ENCODE peak calls at places on chromosomes 16 and 17, in ten cellular contexts. One of them, this sample, is unnamed.

GRCh38 chr17:2955931-2956582 is 107.3 kb downstream of the OR1D5 start:
- DNase-seq in AG09319: no peak
- DNase-seq in left ventricle myocardium inferior: no peak
- DNase-seq in mesothelial cell of epicardium: no peak
- DNase-seq in MCF 10A: no peak
- DNase-seq in progenitor cell of endocrine pancreas: no peak
- DNase-seq in WERI-Rb-1: peak
- DNase-seq in pancreas: no peak
- DNase-seq in bronchial epithelial cell: no peak
- DNase-seq in HFFc6: no peak
- DNase-seq in this sample: peak

GRCh38 chr17:63476857-63477470 is at the start of gene ACE:
- DNase-seq in AG09319: no peak
- DNase-seq in left ventricle myocardium inferior: peak
- DNase-seq in mesothelial cell of epicardium: peak
- DNase-seq in MCF 10A: no peak
- DNase-seq in progenitor cell of endocrine pancreas: peak
- DNase-seq in WERI-Rb-1: peak
- DNase-seq in pancreas: peak
- DNase-seq in bronchial epithelial cell: no peak
- DNase-seq in HFFc6: no peak
- DNase-seq in this sample: no peak

GRCh38 chr16:3983081-3983520 is 102.6 kb upstream of the CREBBP start:
- DNase-seq in AG09319: no peak
- DNase-seq in left ventricle myocardium inferior: peak
- DNase-seq in mesothelial cell of epicardium: peak
- DNase-seq in MCF 10A: peak
- DNase-seq in progenitor cell of endocrine pancreas: peak
- DNase-seq in WERI-Rb-1: peak
- DNase-seq in pancreas: peak
- DNase-seq in bronchial epithelial cell: peak
- DNase-seq in HFFc6: peak
- DNase-seq in this sample: no peak

GRCh38 chr16:30004811-30005242 is 6.0 kb downstream of the DOC2A start:
- DNase-seq in AG09319: no peak
- DNase-seq in left ventricle myocardium inferior: no peak
- DNase-seq in mesothelial cell of epicardium: no peak
- DNase-seq in MCF 10A: no peak
- DNase-seq in progenitor cell of endocrine pancreas: no peak
- DNase-seq in WERI-Rb-1: peak
- DNase-seq in pancreas: peak
- DNase-seq in bronchial epithelial cell: no peak
- DNase-seq in HFFc6: no peak
- DNase-seq in this sample: no peak

GRCh38 chr16:87145181-87146176 is 171.7 kb downstream of the C16orf95 start:
- DNase-seq in AG09319: no peak
- DNase-seq in left ventricle myocardium inferior: no peak
- DNase-seq in mesothelial cell of epicardium: no peak
- DNase-seq in MCF 10A: peak
- DNase-seq in progenitor cell of endocrine pancreas: no peak
- DNase-seq in WERI-Rb-1: no peak
- DNase-seq in pancreas: no peak
- DNase-seq in bronchial epithelial cell: no peak
- DNase-seq in HFFc6: peak
- DNase-seq in this sample: no peak

GRCh38 chr16:85072947-85073346 is 39.3 kb downstream of the CIBAR2 start:
- DNase-seq in AG09319: peak
- DNase-seq in left ventricle myocardium inferior: peak
- DNase-seq in mesothelial cell of epicardium: no peak
- DNase-seq in MCF 10A: no peak
- DNase-seq in progenitor cell of endocrine pancreas: no peak
- DNase-seq in WERI-Rb-1: no peak
- DNase-seq in pancreas: no peak
- DNase-seq in bronchial epithelial cell: peak
- DNase-seq in HFFc6: peak
- DNase-seq in this sample: no peak

GRCh38 chr17:15348030-15348429 is 6.6 kb upstream of the TEKT3 start:
- DNase-seq in AG09319: peak
- DNase-seq in left ventricle myocardium inferior: no peak
- DNase-seq in mesothelial cell of epicardium: no peak
- DNase-seq in MCF 10A: peak
- DNase-seq in progenitor cell of endocrine pancreas: no peak
- DNase-seq in WERI-Rb-1: no peak
- DNase-seq in pancreas: no peak
- DNase-seq in bronchial epithelial cell: peak
- DNase-seq in HFFc6: peak
- DNase-seq in this sample: no peak

GRCh38 chr16:81646561-81646960 is 132.5 kb upstream of the PLCG2 start:
- DNase-seq in AG09319: peak
- DNase-seq in left ventricle myocardium inferior: no peak
- DNase-seq in mesothelial cell of epicardium: no peak
- DNase-seq in MCF 10A: peak
- DNase-seq in progenitor cell of endocrine pancreas: no peak
- DNase-seq in WERI-Rb-1: no peak
- DNase-seq in pancreas: no peak
- DNase-seq in bronchial epithelial cell: peak
- DNase-seq in HFFc6: peak
- DNase-seq in this sample: no peak

GRCh38 chr17:48814504-48814903 is 2.5 kb downstream of the TTLL6 start:
- DNase-seq in AG09319: no peak
- DNase-seq in left ventricle myocardium inferior: peak
- DNase-seq in mesothelial cell of epicardium: no peak
- DNase-seq in MCF 10A: peak
- DNase-seq in progenitor cell of endocrine pancreas: peak
- DNase-seq in WERI-Rb-1: peak
- DNase-seq in pancreas: no peak
- DNase-seq in bronchial epithelial cell: no peak
- DNase-seq in HFFc6: peak
- DNase-seq in this sample: no peak

GRCh38 chr16:29734826-29735225 is 11.0 kb downstream of the C16orf54 start:
- DNase-seq in AG09319: no peak
- DNase-seq in left ventricle myocardium inferior: no peak
- DNase-seq in mesothelial cell of epicardium: no peak
- DNase-seq in MCF 10A: no peak
- DNase-seq in progenitor cell of endocrine pancreas: no peak
- DNase-seq in WERI-Rb-1: no peak
- DNase-seq in pancreas: no peak
- DNase-seq in bronchial epithelial cell: peak
- DNase-seq in HFFc6: peak
- DNase-seq in this sample: no peak

GRCh38 chr17:79463421-79464309 is 147.2 kb downstream of the RBFOX3 start:
- DNase-seq in AG09319: no peak
- DNase-seq in left ventricle myocardium inferior: no peak
- DNase-seq in mesothelial cell of epicardium: no peak
- DNase-seq in MCF 10A: no peak
- DNase-seq in progenitor cell of endocrine pancreas: no peak
- DNase-seq in WERI-Rb-1: no peak
- DNase-seq in pancreas: peak
- DNase-seq in bronchial epithelial cell: no peak
- DNase-seq in HFFc6: no peak
- DNase-seq in this sample: no peak

GRCh38 chr16:68055395-68055794 is 29.8 kb upstream of the NFATC3 start:
- DNase-seq in AG09319: no peak
- DNase-seq in left ventricle myocardium inferior: no peak
- DNase-seq in mesothelial cell of epicardium: no peak
- DNase-seq in MCF 10A: no peak
- DNase-seq in progenitor cell of endocrine pancreas: no peak
- DNase-seq in WERI-Rb-1: no peak
- DNase-seq in pancreas: no peak
- DNase-seq in bronchial epithelial cell: no peak
- DNase-seq in HFFc6: no peak
- DNase-seq in this sample: no peak

DNA sequence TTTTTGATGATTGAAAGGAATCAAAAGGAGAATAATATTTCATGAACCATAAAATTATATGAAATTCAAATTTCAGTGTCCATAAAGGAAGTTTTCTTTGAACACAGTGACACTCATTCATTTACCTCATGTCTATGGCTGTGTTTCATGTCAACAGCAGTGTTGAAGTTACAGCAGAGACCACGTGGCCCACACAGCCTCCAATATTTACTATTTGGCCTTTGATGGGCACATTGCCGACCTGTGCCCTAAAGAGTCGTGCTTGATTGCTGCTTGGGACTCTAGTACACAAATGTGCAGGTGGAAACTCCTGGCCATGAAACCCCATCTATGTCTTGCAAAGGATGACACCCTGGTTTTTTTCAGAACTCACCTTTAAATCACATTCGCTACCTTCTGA is 57.0 kb downstream of the CES1 start:
- DNase-seq in AG09319: no peak
- DNase-seq in left ventricle myocardium inferior: no peak
- DNase-seq in mesothelial cell of epicardium: no peak
- DNase-seq in MCF 10A: no peak
- DNase-seq in progenitor cell of endocrine pancreas: no peak
- DNase-seq in WERI-Rb-1: no peak
- DNase-seq in pancreas: no peak
- DNase-seq in bronchial epithelial cell: no peak
- DNase-seq in HFFc6: no peak
- DNase-seq in this sample: no peak
- TF ChIP-seq CTCF in AG09319: no peak
- TF ChIP-seq CTCF in left ventricle myocardium inferior: no peak
- TF ChIP-seq CTCF in mesothelial cell of epicardium: no peak
- TF ChIP-seq CTCF in MCF 10A: no peak
- TF ChIP-seq CTCF in progenitor cell of endocrine pancreas: no peak
- TF ChIP-seq CTCF in WERI-Rb-1: no peak
- TF ChIP-seq CTCF in pancreas: no peak
- TF ChIP-seq CTCF in bronchial epithelial cell: no peak
- TF ChIP-seq CTCF in HFFc6: no peak
- TF ChIP-seq CTCF in this sample: no peak

DNA sequence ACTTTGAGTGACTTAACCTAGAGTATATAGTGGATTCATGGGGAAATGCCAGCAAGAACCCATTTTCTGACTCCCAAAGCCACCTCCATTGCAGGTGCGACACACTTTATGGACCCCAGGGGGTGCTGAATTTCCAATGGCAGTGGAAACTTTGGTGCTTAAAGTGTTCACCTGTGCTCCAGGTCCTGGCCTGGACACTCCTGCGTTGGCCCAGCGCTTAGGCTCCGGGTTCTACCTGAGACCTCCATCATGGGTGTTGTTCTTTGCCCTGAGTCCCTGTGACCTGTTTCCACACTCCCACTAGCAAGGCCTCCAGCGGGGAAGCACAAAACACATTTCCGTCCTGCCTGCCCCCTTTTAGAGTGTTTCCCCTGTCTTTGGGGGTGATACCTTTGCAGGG is 3.0 kb downstream of the CCNF start:
- DNase-seq in AG09319: no peak
- DNase-seq in left ventricle myocardium inferior: no peak
- DNase-seq in mesothelial cell of epicardium: no peak
- DNase-seq in MCF 10A: no peak
- DNase-seq in progenitor cell of endocrine pancreas: no peak
- DNase-seq in WERI-Rb-1: no peak
- DNase-seq in pancreas: no peak
- DNase-seq in bronchial epithelial cell: no peak
- DNase-seq in HFFc6: no peak
- DNase-seq in this sample: no peak
- TF ChIP-seq CTCF in AG09319: no peak
- TF ChIP-seq CTCF in left ventricle myocardium inferior: no peak
- TF ChIP-seq CTCF in mesothelial cell of epicardium: no peak
- TF ChIP-seq CTCF in MCF 10A: no peak
- TF ChIP-seq CTCF in progenitor cell of endocrine pancreas: no peak
- TF ChIP-seq CTCF in WERI-Rb-1: no peak
- TF ChIP-seq CTCF in pancreas: no peak
- TF ChIP-seq CTCF in bronchial epithelial cell: no peak
- TF ChIP-seq CTCF in HFFc6: peak
- TF ChIP-seq CTCF in this sample: no peak

DNA sequence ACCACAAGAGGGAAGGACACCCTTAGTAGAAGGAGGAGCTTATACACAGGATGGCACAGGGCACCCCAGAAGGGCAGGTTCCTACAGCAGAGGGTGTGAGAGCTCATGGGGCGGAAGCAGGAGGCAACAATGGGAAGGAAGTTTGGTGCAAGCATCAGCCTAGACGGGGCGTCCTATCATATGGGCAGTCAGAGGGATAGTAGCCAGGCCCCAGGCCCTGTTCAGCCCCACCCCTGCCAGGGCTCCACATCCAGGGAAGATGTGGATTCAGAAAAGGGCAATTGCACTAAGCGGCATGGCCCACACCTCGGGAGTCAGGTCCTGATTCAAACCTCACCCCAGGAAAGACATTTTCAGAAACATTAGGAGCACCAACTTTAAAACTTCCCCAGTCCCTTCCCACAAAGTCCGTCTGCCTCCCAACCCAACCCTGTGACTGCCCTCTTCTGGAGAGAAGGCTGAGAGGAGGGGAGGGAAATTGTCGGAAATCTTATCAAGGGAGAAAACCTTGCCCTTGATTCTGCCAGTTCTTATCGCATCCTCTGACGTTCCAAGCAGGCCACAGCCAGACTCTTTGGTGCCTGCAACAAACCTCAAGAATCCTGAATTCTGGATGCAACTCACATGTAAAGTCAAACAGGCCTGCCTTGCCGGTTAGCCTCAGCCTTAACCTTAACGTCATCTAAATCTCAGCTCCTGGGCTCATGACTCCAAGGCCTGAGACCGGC is 198.8 kb upstream of the CDH5 start:
- DNase-seq in AG09319: no peak
- DNase-seq in left ventricle myocardium inferior: no peak
- DNase-seq in mesothelial cell of epicardium: peak
- DNase-seq in MCF 10A: no peak
- DNase-seq in progenitor cell of endocrine pancreas: no peak
- DNase-seq in WERI-Rb-1: no peak
- DNase-seq in pancreas: no peak
- DNase-seq in bronchial epithelial cell: no peak
- DNase-seq in HFFc6: no peak
- DNase-seq in this sample: no peak
- TF ChIP-seq CTCF in AG09319: no peak
- TF ChIP-seq CTCF in left ventricle myocardium inferior: peak
- TF ChIP-seq CTCF in mesothelial cell of epicardium: no peak
- TF ChIP-seq CTCF in MCF 10A: no peak
- TF ChIP-seq CTCF in progenitor cell of endocrine pancreas: peak
- TF ChIP-seq CTCF in WERI-Rb-1: peak
- TF ChIP-seq CTCF in pancreas: no peak
- TF ChIP-seq CTCF in bronchial epithelial cell: no peak
- TF ChIP-seq CTCF in HFFc6: peak
- TF ChIP-seq CTCF in this sample: peak

DNA sequence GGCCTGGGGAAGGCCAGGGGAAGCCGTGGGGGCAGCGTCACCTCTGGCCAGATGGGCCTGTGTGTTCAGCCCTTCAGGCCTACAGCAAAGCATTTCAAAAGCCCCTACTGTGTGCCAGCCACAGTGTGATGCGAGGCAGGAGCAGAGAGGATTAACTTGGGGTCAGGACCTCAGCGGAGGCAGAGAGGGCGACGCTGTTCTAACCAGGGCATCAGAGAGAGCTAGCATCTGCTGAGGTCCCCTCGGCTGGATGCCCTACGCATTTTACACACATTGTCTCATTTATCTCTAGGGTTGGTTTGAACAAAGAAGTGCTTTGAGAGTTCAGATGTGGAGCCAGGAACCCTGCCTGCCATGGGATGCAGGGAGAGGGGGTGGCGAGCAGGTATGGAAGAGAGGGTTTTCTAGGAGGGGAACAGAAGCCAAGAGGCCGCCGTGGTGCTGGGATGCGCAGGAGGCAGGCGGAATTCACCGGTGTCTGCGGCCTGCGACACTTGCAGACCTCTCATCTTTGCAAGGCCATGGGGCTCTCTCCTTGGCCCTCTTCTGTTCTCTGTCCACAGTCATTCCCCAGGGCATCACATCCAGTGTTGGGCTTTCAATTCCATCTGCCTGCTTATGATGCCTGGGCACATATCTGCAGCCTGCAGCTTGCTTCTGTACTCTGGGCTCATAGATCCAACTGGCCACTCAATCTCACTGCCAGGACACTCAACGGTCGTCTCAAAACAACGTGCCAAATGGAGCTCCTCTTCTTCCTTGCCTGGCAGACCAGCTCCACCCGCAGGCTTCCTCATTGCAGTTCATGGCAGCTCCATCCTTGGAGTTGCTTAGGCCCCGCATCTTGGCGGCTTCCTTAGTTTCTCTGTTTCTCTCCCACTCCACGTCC is 8.1 kb upstream of the NKD1 start:
- DNase-seq in AG09319: no peak
- DNase-seq in left ventricle myocardium inferior: no peak
- DNase-seq in mesothelial cell of epicardium: no peak
- DNase-seq in MCF 10A: peak
- DNase-seq in progenitor cell of endocrine pancreas: no peak
- DNase-seq in WERI-Rb-1: peak
- DNase-seq in pancreas: no peak
- DNase-seq in bronchial epithelial cell: no peak
- DNase-seq in HFFc6: no peak
- DNase-seq in this sample: no peak
- TF ChIP-seq CTCF in AG09319: no peak
- TF ChIP-seq CTCF in left ventricle myocardium inferior: no peak
- TF ChIP-seq CTCF in mesothelial cell of epicardium: no peak
- TF ChIP-seq CTCF in MCF 10A: no peak
- TF ChIP-seq CTCF in progenitor cell of endocrine pancreas: no peak
- TF ChIP-seq CTCF in WERI-Rb-1: peak
- TF ChIP-seq CTCF in pancreas: no peak
- TF ChIP-seq CTCF in bronchial epithelial cell: no peak
- TF ChIP-seq CTCF in HFFc6: no peak
- TF ChIP-seq CTCF in this sample: no peak

This sample was measured in osteocyte.